ENCODE peak calls at places on chromosome 13, in four cellular contexts. L is esophagus squamous epithelium, J is tibial nerve, Q is uterus. I is an unnamed sample.

GRCh38 chr13:45925151-45925550 is 73.6 kb upstream of the SIAH3 start:
- DNase-seq in L (no peak), J (no peak), Q (no peak), I (no peak)

GRCh38 chr13:106087201-106087600 is 448.3 kb downstream of the EFNB2 start:
- DNase-seq in J (no peak), Q (no peak), L (no peak), I (peak; percentile 66)

GRCh38 chr13:114025432-114026127 is 51.7 kb upstream of the C13orf46 start:
- DNase-seq in L (no peak), J (no peak), Q (peak; percentile 58), I (no peak)

GRCh38 chr13:85666356-85666755 is 132.9 kb downstream of the SLITRK6 start:
- DNase-seq in J (no peak), Q (no peak), L (no peak), I (no peak)

GRCh38 chr13:47454986-47455385 is 546.1 kb downstream of the SUCLA2 start:
- DNase-seq in J (no peak), Q (no peak), L (no peak), I (no peak)

GRCh38 chr13:113774177-113775107 is 15.4 kb downstream of the TMEM255B start:
- DNase-seq in L (no peak), J (no peak), Q (no peak), I (no peak)

GRCh38 chr13:31105020-31105800 is 56.5 kb downstream of the HSPH1 start:
- DNase-seq in Q (no peak), J (no peak), L (no peak), I (no peak)

GRCh38 chr13:73984949-73985691 is 149.1 kb downstream of the KLF12 start:
- DNase-seq in L (no peak), Q (no peak), J (no peak), I (peak; percentile 37)

GRCh38 chr13:107202371-107203023 is 634.6 kb upstream of the ARGLU1 start:
- DNase-seq in L (no peak), J (no peak), Q (no peak), I (no peak)

DNA sequence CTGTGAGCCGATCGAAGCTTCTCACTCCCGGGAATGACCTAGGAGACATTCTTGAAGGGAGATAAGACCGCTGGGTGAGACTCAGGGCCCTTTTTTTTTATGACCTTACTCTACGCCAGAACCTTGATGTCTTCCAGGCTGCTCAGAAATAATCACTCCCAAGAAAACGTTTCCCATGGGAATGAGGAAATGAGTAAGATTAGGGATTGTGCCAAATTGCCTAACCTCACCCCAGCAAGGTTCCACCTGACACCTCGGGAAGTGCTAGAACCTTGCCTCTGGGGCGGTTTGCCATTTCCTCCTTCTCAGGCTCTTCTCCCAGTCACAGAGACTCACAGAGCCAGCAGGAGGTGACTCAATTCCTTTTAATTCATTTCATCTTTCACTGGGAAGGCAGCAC is 2.3 kb downstream of the SLC46A3 start:
- DNase-seq in J (no peak), L (no peak), Q (peak; percentile 56), I (peak; percentile 83)
- TF ChIP-seq POLR2A in J (no peak), L (no peak), Q (no peak), I (peak; percentile 57)

GRCh38 chr13:49774376-49775005 is 18.0 kb downstream of the KPNA3 start:
- DNase-seq in Q (no peak), L (no peak), J (no peak), I (no peak)

GRCh38 chr13:49779721-49780120 is 12.8 kb downstream of the KPNA3 start:
- DNase-seq in J (no peak), L (no peak), Q (no peak), I (no peak)

GRCh38 chr13:49776871-49777270 is 15.6 kb downstream of the KPNA3 start:
- DNase-seq in L (no peak), Q (no peak), J (no peak), I (no peak)

GRCh38 chr13:49781791-49782190 is 10.7 kb downstream of the KPNA3 start:
- DNase-seq in L (no peak), Q (no peak), J (no peak), I (no peak)

GRCh38 chr13:49777746-49778614 is 14.5 kb downstream of the KPNA3 start:
- DNase-seq in L (no peak), J (no peak), Q (no peak), I (no peak)
- H3K4me1 ChIP-seq in L (peaks cover 12% of the 10 kb centered on the region), J (peaks cover 33% of the 10 kb centered on the region), Q (no peaks in the 10 kb centered on the region), I (no peaks in the 10 kb centered on the region)

DNA sequence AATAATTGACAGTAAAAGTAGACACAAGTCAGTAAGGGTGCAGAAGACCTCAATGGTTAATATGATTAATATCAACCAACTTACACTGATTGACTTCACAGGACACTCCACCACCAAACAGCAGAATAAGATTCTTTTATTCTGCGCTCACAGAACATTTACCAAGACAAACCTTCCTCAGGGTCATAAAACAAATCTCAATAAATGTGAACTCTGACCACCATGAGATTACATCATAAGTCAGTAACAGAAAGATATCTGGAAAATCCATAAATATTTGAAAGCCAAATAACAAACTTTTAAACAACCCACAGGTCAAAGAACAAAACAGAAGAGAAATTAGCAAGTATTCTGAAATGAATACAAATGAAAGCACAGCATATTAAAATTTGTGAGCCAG is 99.7 kb downstream of the SPACA7 start:
- DNase-seq in J (no peak), L (no peak), Q (no peak), I (no peak)
- TF ChIP-seq POLR2A in J (no peak), L (no peak), Q (no peak), I (no peak)

GRCh38 chr13:75418997-75419396 is 63.0 kb downstream of the TBC1D4 start:
- DNase-seq in Q (no peak), J (no peak), L (no peak), I (no peak)
- H3K4me1 ChIP-seq in Q (peaks cover 9% of the 10 kb centered on the region), J (peaks cover 79% of the 10 kb centered on the region), L (peaks cover 59% of the 10 kb centered on the region), I (peaks cover 3% of the 10 kb centered on the region)

DNA sequence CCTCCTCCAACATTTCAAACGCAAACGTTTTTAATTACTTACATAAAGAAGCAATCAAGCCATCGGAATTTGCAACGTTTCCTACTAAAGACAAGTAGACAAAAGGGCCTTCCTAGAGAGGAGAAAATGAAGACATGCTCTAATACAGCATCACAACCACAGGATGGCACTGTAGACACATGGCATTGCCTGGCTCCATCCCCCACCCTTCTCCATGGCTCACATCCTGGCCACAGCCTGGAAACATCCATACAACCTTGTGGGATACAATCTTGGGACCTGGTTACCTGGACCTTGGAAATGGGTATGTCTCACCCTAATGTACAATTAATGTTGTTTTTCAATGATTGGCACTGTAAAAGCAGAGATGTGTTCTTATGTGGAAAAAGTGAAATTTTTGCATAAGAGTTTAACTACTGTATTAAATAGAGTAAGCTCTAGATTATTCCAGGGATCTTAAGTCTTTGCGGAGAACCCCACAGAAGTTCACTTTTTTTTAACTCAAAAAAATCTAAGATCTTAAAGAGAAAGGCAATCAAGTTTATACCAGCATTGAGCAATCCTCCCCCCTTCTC is 21.5 kb downstream of the EBPL start:
- DNase-seq in L (no peak), J (no peak), Q (no peak), I (no peak)
- TF ChIP-seq POLR2A in L (no peak), J (no peak), Q (no peak), I (no peak)

GRCh38 chr13:99143904-99144303 is 56.8 kb upstream of the UBAC2 start:
- DNase-seq in Q (no peak), J (no peak), L (no peak), I (no peak)
- H3K4me1 ChIP-seq in Q (no peaks in the 10 kb centered on the region), J (no peaks in the 10 kb centered on the region), L (no peaks in the 10 kb centered on the region), I (no peaks in the 10 kb centered on the region)

DNA sequence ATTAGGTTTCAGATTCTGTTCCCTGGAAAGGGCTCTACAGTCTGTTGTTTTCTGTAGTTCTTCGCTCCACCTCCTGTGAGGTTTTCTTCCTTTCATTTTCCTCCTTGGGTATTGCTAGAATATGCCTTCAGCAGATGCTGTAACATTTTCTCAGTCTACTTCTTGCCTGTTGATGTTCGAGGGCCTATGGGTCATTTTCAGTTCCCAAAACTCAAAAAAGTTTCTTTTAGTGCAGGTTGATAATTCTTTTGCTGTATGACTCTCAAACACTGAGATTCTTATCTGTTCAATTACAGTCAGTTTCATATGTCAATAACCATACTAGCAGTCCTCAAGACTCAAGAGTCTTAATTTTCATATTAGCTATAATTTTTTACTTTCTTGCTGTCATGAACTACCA is 268.3 kb downstream of the RFC3 start:
- DNase-seq in Q (no peak), L (no peak), J (no peak), I (no peak)
- TF ChIP-seq POLR2A in Q (no peak), L (no peak), J (no peak), I (no peak)

GRCh38 chr13:41059896-41060722 is 1.2 kb upstream of the WBP4 start:
- DNase-seq in Q (peak; percentile 91), L (peak; percentile 26), J (peak; percentile 76), I (peak; percentile 95)
- H3K4me1 ChIP-seq in Q (no peaks in the 10 kb centered on the region), L (peaks cover 75% of the 10 kb centered on the region), J (peaks cover 70% of the 10 kb centered on the region), I (no peaks in the 10 kb centered on the region)

DNA sequence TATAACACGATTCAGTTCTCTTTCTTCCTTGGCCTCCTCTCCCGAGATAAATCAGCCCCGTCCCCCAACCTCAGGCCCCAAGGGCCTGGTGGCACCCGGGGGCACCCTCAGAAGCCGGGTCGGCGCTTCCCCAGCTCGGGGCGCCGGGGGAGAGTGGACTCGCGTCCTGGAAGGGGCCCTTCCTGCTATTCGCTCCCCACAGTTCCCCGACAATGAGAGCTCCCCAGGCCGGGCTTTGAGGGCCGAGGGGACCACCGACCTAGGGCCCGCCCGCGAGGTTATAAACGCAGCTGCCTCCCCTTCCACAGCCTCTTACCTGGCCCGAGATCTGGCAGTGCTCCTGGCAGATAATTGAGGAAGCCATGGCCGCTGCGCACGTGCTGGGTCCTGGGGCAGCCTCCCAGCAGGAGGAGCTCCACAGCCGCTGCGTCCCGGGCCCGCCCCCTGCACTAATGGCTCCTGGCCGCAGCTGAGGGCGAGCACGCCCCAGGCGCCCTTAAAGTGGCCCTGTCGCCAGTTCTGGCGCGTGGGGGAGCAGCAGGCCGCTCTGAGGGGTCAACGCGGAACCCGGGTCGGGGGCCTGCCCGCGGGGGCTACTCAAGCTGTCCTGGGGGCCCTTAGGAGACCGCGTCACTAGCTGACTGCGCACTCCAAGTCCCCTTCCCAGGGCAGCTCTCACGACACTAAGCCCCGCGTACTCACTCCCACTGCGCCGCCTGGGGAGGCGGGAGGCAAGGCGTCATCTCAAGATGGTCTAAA is at the start of gene SOHLH2:
- DNase-seq in J (no peak), Q (no peak), L (no peak), I (no peak)
- TF ChIP-seq POLR2A in J (no peak), Q (no peak), L (no peak), I (no peak)

DNA sequence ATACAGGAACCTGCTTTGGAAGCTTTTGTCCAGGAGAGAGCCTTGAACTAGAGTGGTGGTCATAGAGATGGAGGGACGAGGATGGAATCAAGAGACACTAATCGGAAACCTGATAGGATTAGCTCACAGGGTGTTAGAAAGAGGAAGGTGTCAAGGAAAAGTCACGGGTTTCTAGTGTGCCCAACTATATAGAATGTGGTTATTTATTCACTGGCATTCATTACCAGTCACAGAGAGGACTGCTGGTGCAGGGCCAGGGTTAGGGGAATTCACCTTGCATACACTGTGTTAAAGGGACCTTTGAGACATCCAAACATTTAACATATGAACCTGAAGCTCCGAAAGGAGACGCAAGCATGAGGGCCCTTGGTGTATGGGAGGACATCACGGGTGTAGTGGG is 43.4 kb upstream of the URAD start:
- DNase-seq in L (no peak), Q (no peak), J (no peak), I (no peak)
- H3K4me1 ChIP-seq in L (no peaks in the 10 kb centered on the region), Q (no peaks in the 10 kb centered on the region), J (no peaks in the 10 kb centered on the region), I (no peaks in the 10 kb centered on the region)

I was measured in Peyer's patch.